ENCODE peak calls at places on chromosomes 11 and 22, in ten cellular contexts. M, I, D, B, R, P, Z, F, A and G are unnamed samples.

GRCh38 chr11:115720537-115721308 is 216.5 kb upstream of the CADM1 start:
- DNase-seq in M (no peak), I (no peak), D (no peak), B (no peak), R (no peak), P (no peak), Z (no peak), F (no peak), A (no peak), G (no peak)

GRCh38 chr22:28440517-28441366 is 238.9 kb downstream of the TTC28 start:
- DNase-seq in M (no peak), I (peak; percentile 65), D (no peak), B (peak; percentile 32), R (no peak), P (no peak), Z (peak; percentile 73), F (peak; percentile 9), A (no peak), G (no peak)

GRCh38 chr22:31340360-31340759 is 5.8 kb downstream of the PATZ1 start:
- DNase-seq in M (no peak), I (no peak), D (no peak), B (no peak), R (no peak), P (no peak), Z (no peak), F (no peak), A (no peak), G (no peak)

GRCh38 chr11:103420593-103420992 is 311.4 kb downstream of the DYNC2H1 start:
- DNase-seq in M (no peak), I (peak; percentile 89), D (no peak), B (no peak), R (no peak), P (no peak), Z (peak; percentile 84), F (no peak), A (no peak), G (no peak)

GRCh38 chr11:100941033-100941432 is 188.6 kb downstream of the PGR start:
- DNase-seq in M (no peak), I (no peak), D (no peak), B (no peak), R (no peak), P (no peak), Z (no peak), F (no peak), A (no peak), G (no peak)

GRCh38 chr22:17213976-17214375 is 5.3 kb downstream of the ADA2 start:
- DNase-seq in M (peak; percentile 2), I (peak; percentile 54), D (no peak), B (no peak), R (no peak), P (peak; percentile 32), Z (peak; percentile 16), F (no peak), A (peak; percentile 21), G (no peak)

GRCh38 chr11:24965780-24966179 is 468.9 kb downstream of the LUZP2 start:
- DNase-seq in M (no peak), I (peak; percentile 45), D (no peak), B (no peak), R (no peak), P (no peak), Z (peak; percentile 5), F (no peak), A (no peak), G (no peak)

GRCh38 chr22:47165338-47165931 is 403.0 kb downstream of the TBC1D22A start:
- DNase-seq in M (no peak), I (no peak), D (no peak), B (no peak), R (no peak), P (no peak), Z (no peak), F (no peak), A (no peak), G (no peak)

GRCh38 chr22:45553333-45554039 is 50.8 kb downstream of the FBLN1 start:
- DNase-seq in M (peak; percentile 40), I (peak; percentile 87), D (peak; percentile 74), B (peak; percentile 86), R (peak; percentile 18), P (peak; percentile 16), Z (peak; percentile 92), F (peak; percentile 64), A (peak; percentile 11), G (peak; percentile 95)

GRCh38 chr11:26992031-26992541 is 1.8 kb upstream of the FIBIN start:
- DNase-seq in M (no peak), I (peak; percentile 97), D (peak; percentile 65), B (peak; percentile 80), R (no peak), P (no peak), Z (peak; percentile 82), F (no peak), A (no peak), G (no peak)

GRCh38 chr11:17407575-17407974 is 19.1 kb upstream of the KCNJ11 start:
- DNase-seq in M (no peak), I (peak; percentile 7), D (no peak), B (no peak), R (no peak), P (no peak), Z (no peak), F (no peak), A (no peak), G (no peak)

GRCh38 chr11:97143463-97143862 is 753.6 kb downstream of the JRKL start:
- DNase-seq in M (no peak), I (no peak), D (no peak), B (no peak), R (no peak), P (no peak), Z (no peak), F (no peak), A (no peak), G (no peak)

GRCh38 chr11:2555891-2556290 is 111.1 kb downstream of the KCNQ1 start:
- DNase-seq in M (no peak), I (no peak), D (no peak), B (no peak), R (no peak), P (no peak), Z (no peak), F (no peak), A (no peak), G (no peak)

GRCh38 chr22:42171946-42172345 is 41.3 kb upstream of the CYP2D6 start:
- DNase-seq in M (peak; percentile 45), I (no peak), D (no peak), B (no peak), R (no peak), P (no peak), Z (no peak), F (no peak), A (no peak), G (no peak)